ENCODE peak calls at places on chromosomes 1 and 21, in seven cellular contexts. One of them, this sample, is unnamed.

GRCh38 chr1:75097686-75098085 is 36.5 kb upstream of the LHX8 start:
- DNase-seq in esophagus muscularis mucosa: no peak
- DNase-seq in heart right ventricle: no peak
- DNase-seq in head of caudate nucleus: no peak
- DNase-seq in left ventricle myocardium inferior: no peak
- DNase-seq in progenitor cell of endocrine pancreas: no peak
- DNase-seq in substantia nigra: no peak
- DNase-seq in this sample: no peak

GRCh38 chr21:28548291-28548690 is 444.4 kb downstream of the LTN1 start:
- DNase-seq in esophagus muscularis mucosa: no peak
- DNase-seq in heart right ventricle: no peak
- DNase-seq in head of caudate nucleus: no peak
- DNase-seq in left ventricle myocardium inferior: no peak
- DNase-seq in progenitor cell of endocrine pancreas: no peak
- DNase-seq in substantia nigra: no peak
- DNase-seq in this sample: no peak

GRCh38 chr1:100866041-100866900 is 28.4 kb downstream of the EXTL2 start:
- DNase-seq in esophagus muscularis mucosa: no peak
- DNase-seq in heart right ventricle: no peak
- DNase-seq in head of caudate nucleus: no peak
- DNase-seq in left ventricle myocardium inferior: no peak
- DNase-seq in progenitor cell of endocrine pancreas: no peak
- DNase-seq in substantia nigra: no peak
- DNase-seq in this sample: no peak

GRCh38 chr1:225996946-225997545 is 2.1 kb downstream of the SDE2 start:
- DNase-seq in esophagus muscularis mucosa: no peak
- DNase-seq in heart right ventricle: no peak
- DNase-seq in head of caudate nucleus: no peak
- DNase-seq in left ventricle myocardium inferior: no peak
- DNase-seq in progenitor cell of endocrine pancreas: no peak
- DNase-seq in substantia nigra: no peak
- DNase-seq in this sample: no peak

GRCh38 chr21:39951183-39952101 is 84.2 kb downstream of the PCP4 start:
- DNase-seq in esophagus muscularis mucosa: no peak
- DNase-seq in heart right ventricle: no peak
- DNase-seq in head of caudate nucleus: no peak
- DNase-seq in left ventricle myocardium inferior: no peak
- DNase-seq in progenitor cell of endocrine pancreas: no peak
- DNase-seq in substantia nigra: no peak
- DNase-seq in this sample: peak

GRCh38 chr1:51969038-51969705 is 21.3 kb downstream of the RAB3B start:
- DNase-seq in esophagus muscularis mucosa: no peak
- DNase-seq in heart right ventricle: no peak
- DNase-seq in head of caudate nucleus: no peak
- DNase-seq in left ventricle myocardium inferior: no peak
- DNase-seq in progenitor cell of endocrine pancreas: no peak
- DNase-seq in substantia nigra: no peak
- DNase-seq in this sample: no peak

GRCh38 chr21:17802568-17802967 is 16.6 kb downstream of the C21orf91 start:
- DNase-seq in esophagus muscularis mucosa: no peak
- DNase-seq in heart right ventricle: no peak
- DNase-seq in head of caudate nucleus: no peak
- DNase-seq in left ventricle myocardium inferior: no peak
- DNase-seq in progenitor cell of endocrine pancreas: no peak
- DNase-seq in substantia nigra: no peak
- DNase-seq in this sample: no peak

GRCh38 chr1:222068937-222069336 is 327.0 kb upstream of the DUSP10 start:
- DNase-seq in esophagus muscularis mucosa: no peak
- DNase-seq in heart right ventricle: no peak
- DNase-seq in head of caudate nucleus: no peak
- DNase-seq in left ventricle myocardium inferior: no peak
- DNase-seq in progenitor cell of endocrine pancreas: no peak
- DNase-seq in substantia nigra: no peak
- DNase-seq in this sample: no peak

GRCh38 chr1:108831225-108831624 is 25.7 kb downstream of the AKNAD1 start:
- DNase-seq in esophagus muscularis mucosa: peak
- DNase-seq in heart right ventricle: no peak
- DNase-seq in head of caudate nucleus: no peak
- DNase-seq in left ventricle myocardium inferior: no peak
- DNase-seq in progenitor cell of endocrine pancreas: no peak
- DNase-seq in substantia nigra: no peak
- DNase-seq in this sample: no peak

GRCh38 chr1:156115514-156116374 is 1.2 kb downstream of the LMNA start:
- DNase-seq in esophagus muscularis mucosa: no peak
- DNase-seq in heart right ventricle: peak
- DNase-seq in head of caudate nucleus: peak
- DNase-seq in left ventricle myocardium inferior: peak
- DNase-seq in progenitor cell of endocrine pancreas: no peak
- DNase-seq in substantia nigra: peak
- DNase-seq in this sample: no peak

GRCh38 chr1:23742670-23743286 is 493 bp upstream of the ELOA start:
- DNase-seq in esophagus muscularis mucosa: no peak
- DNase-seq in heart right ventricle: no peak
- DNase-seq in head of caudate nucleus: no peak
- DNase-seq in left ventricle myocardium inferior: no peak
- DNase-seq in progenitor cell of endocrine pancreas: no peak
- DNase-seq in substantia nigra: no peak
- DNase-seq in this sample: no peak

GRCh38 chr1:240999826-241000225 is 357.2 kb downstream of the RGS7 start:
- DNase-seq in esophagus muscularis mucosa: no peak
- DNase-seq in heart right ventricle: no peak
- DNase-seq in head of caudate nucleus: no peak
- DNase-seq in left ventricle myocardium inferior: no peak
- DNase-seq in progenitor cell of endocrine pancreas: no peak
- DNase-seq in substantia nigra: no peak
- DNase-seq in this sample: no peak

GRCh38 chr1:164905891-164906290 is 346.9 kb downstream of the PBX1 start:
- DNase-seq in esophagus muscularis mucosa: no peak
- DNase-seq in heart right ventricle: no peak
- DNase-seq in head of caudate nucleus: no peak
- DNase-seq in left ventricle myocardium inferior: no peak
- DNase-seq in progenitor cell of endocrine pancreas: no peak
- DNase-seq in substantia nigra: no peak
- DNase-seq in this sample: no peak

GRCh38 chr1:111758373-111758772 is 2.7 kb downstream of the DDX20 start:
- DNase-seq in esophagus muscularis mucosa: no peak
- DNase-seq in heart right ventricle: no peak
- DNase-seq in head of caudate nucleus: no peak
- DNase-seq in left ventricle myocardium inferior: no peak
- DNase-seq in progenitor cell of endocrine pancreas: no peak
- DNase-seq in substantia nigra: no peak
- DNase-seq in this sample: no peak

GRCh38 chr1:241105118-241105517 is 251.9 kb downstream of the RGS7 start:
- DNase-seq in esophagus muscularis mucosa: no peak
- DNase-seq in heart right ventricle: no peak
- DNase-seq in head of caudate nucleus: no peak
- DNase-seq in left ventricle myocardium inferior: no peak
- DNase-seq in progenitor cell of endocrine pancreas: no peak
- DNase-seq in substantia nigra: no peak
- DNase-seq in this sample: no peak

GRCh38 chr1:71039666-71040262 is 7.9 kb downstream of the PTGER3 start:
- DNase-seq in esophagus muscularis mucosa: no peak
- DNase-seq in heart right ventricle: no peak
- DNase-seq in head of caudate nucleus: no peak
- DNase-seq in left ventricle myocardium inferior: no peak
- DNase-seq in progenitor cell of endocrine pancreas: no peak
- DNase-seq in substantia nigra: no peak
- DNase-seq in this sample: no peak

GRCh38 chr1:242219905-242220304 is 221.0 kb upstream of the MAP1LC3C start:
- DNase-seq in esophagus muscularis mucosa: peak
- DNase-seq in heart right ventricle: no peak
- DNase-seq in head of caudate nucleus: no peak
- DNase-seq in left ventricle myocardium inferior: no peak
- DNase-seq in progenitor cell of endocrine pancreas: no peak
- DNase-seq in substantia nigra: no peak
- DNase-seq in this sample: no peak

GRCh38 chr1:23772049-23772853 is 6.0 kb upstream of the PITHD1 start:
- DNase-seq in esophagus muscularis mucosa: peak
- DNase-seq in heart right ventricle: peak
- DNase-seq in head of caudate nucleus: peak
- DNase-seq in left ventricle myocardium inferior: peak
- DNase-seq in progenitor cell of endocrine pancreas: peak
- DNase-seq in substantia nigra: peak
- DNase-seq in this sample: no peak

GRCh38 chr1:37602750-37603694 is 7.3 kb upstream of the GNL2 start:
- DNase-seq in esophagus muscularis mucosa: no peak
- DNase-seq in heart right ventricle: no peak
- DNase-seq in head of caudate nucleus: peak
- DNase-seq in left ventricle myocardium inferior: no peak
- DNase-seq in progenitor cell of endocrine pancreas: peak
- DNase-seq in substantia nigra: no peak
- DNase-seq in this sample: no peak

GRCh38 chr21:20814090-20814489 is 184.1 kb upstream of the NCAM2 start:
- DNase-seq in esophagus muscularis mucosa: no peak
- DNase-seq in heart right ventricle: no peak
- DNase-seq in head of caudate nucleus: no peak
- DNase-seq in left ventricle myocardium inferior: no peak
- DNase-seq in progenitor cell of endocrine pancreas: no peak
- DNase-seq in substantia nigra: no peak
- DNase-seq in this sample: no peak

GRCh38 chr1:243924588-243925349 is 74.7 kb upstream of the AKT3 start:
- DNase-seq in esophagus muscularis mucosa: no peak
- DNase-seq in heart right ventricle: no peak
- DNase-seq in head of caudate nucleus: no peak
- DNase-seq in left ventricle myocardium inferior: no peak
- DNase-seq in progenitor cell of endocrine pancreas: no peak
- DNase-seq in substantia nigra: no peak
- DNase-seq in this sample: no peak

GRCh38 chr1:178143730-178144343 is 49.9 kb downstream of the RASAL2 start:
- DNase-seq in esophagus muscularis mucosa: no peak
- DNase-seq in heart right ventricle: no peak
- DNase-seq in head of caudate nucleus: no peak
- DNase-seq in left ventricle myocardium inferior: no peak
- DNase-seq in progenitor cell of endocrine pancreas: no peak
- DNase-seq in substantia nigra: no peak
- DNase-seq in this sample: no peak

GRCh38 chr1:247966520-247967204 is 1.6 kb downstream of the OR2AK2 start:
- DNase-seq in esophagus muscularis mucosa: no peak
- DNase-seq in heart right ventricle: no peak
- DNase-seq in head of caudate nucleus: no peak
- DNase-seq in left ventricle myocardium inferior: no peak
- DNase-seq in progenitor cell of endocrine pancreas: no peak
- DNase-seq in substantia nigra: no peak
- DNase-seq in this sample: no peak

GRCh38 chr1:33334081-33334552 is 13.2 kb upstream of the A3GALT2 start:
- DNase-seq in esophagus muscularis mucosa: no peak
- DNase-seq in heart right ventricle: peak
- DNase-seq in head of caudate nucleus: no peak
- DNase-seq in left ventricle myocardium inferior: peak
- DNase-seq in progenitor cell of endocrine pancreas: no peak
- DNase-seq in substantia nigra: no peak
- DNase-seq in this sample: no peak

GRCh38 chr1:43275826-43276620 is 6.2 kb downstream of the TMEM125 start:
- DNase-seq in esophagus muscularis mucosa: no peak
- DNase-seq in heart right ventricle: no peak
- DNase-seq in head of caudate nucleus: peak
- DNase-seq in left ventricle myocardium inferior: no peak
- DNase-seq in progenitor cell of endocrine pancreas: no peak
- DNase-seq in substantia nigra: no peak
- DNase-seq in this sample: no peak

GRCh38 chr1:203931953-203932352 is 70.6 kb downstream of the SNRPE start:
- DNase-seq in esophagus muscularis mucosa: no peak
- DNase-seq in heart right ventricle: no peak
- DNase-seq in head of caudate nucleus: no peak
- DNase-seq in left ventricle myocardium inferior: no peak
- DNase-seq in progenitor cell of endocrine pancreas: no peak
- DNase-seq in substantia nigra: no peak
- DNase-seq in this sample: no peak

GRCh38 chr1:235070819-235071218 is 57.8 kb downstream of the TOMM20 start:
- DNase-seq in esophagus muscularis mucosa: no peak
- DNase-seq in heart right ventricle: no peak
- DNase-seq in head of caudate nucleus: no peak
- DNase-seq in left ventricle myocardium inferior: no peak
- DNase-seq in progenitor cell of endocrine pancreas: no peak
- DNase-seq in substantia nigra: no peak
- DNase-seq in this sample: no peak

GRCh38 chr1:67469431-67469830 is 39.2 kb upstream of the SERBP1 start:
- DNase-seq in esophagus muscularis mucosa: no peak
- DNase-seq in heart right ventricle: no peak
- DNase-seq in head of caudate nucleus: no peak
- DNase-seq in left ventricle myocardium inferior: no peak
- DNase-seq in progenitor cell of endocrine pancreas: no peak
- DNase-seq in substantia nigra: no peak
- DNase-seq in this sample: no peak

GRCh38 chr1:37372740-37373139 is 101.6 kb upstream of the ZC3H12A start:
- DNase-seq in esophagus muscularis mucosa: no peak
- DNase-seq in heart right ventricle: no peak
- DNase-seq in head of caudate nucleus: no peak
- DNase-seq in left ventricle myocardium inferior: no peak
- DNase-seq in progenitor cell of endocrine pancreas: no peak
- DNase-seq in substantia nigra: no peak
- DNase-seq in this sample: no peak

GRCh38 chr1:90936061-90936460 is 85.8 kb downstream of the ZNF644 start:
- DNase-seq in esophagus muscularis mucosa: no peak
- DNase-seq in heart right ventricle: no peak
- DNase-seq in head of caudate nucleus: no peak
- DNase-seq in left ventricle myocardium inferior: no peak
- DNase-seq in progenitor cell of endocrine pancreas: no peak
- DNase-seq in substantia nigra: no peak
- DNase-seq in this sample: no peak

GRCh38 chr1:16204634-16205332 is 7.7 kb downstream of the ARHGEF19 start:
- DNase-seq in esophagus muscularis mucosa: no peak
- DNase-seq in heart right ventricle: no peak
- DNase-seq in head of caudate nucleus: no peak
- DNase-seq in left ventricle myocardium inferior: no peak
- DNase-seq in progenitor cell of endocrine pancreas: no peak
- DNase-seq in substantia nigra: no peak
- DNase-seq in this sample: no peak